ENCODE peak calls at places on chromosomes 12 and 14, in five cellular contexts. One of them, this sample, is unnamed.

GRCh38 chr12:6380141-6381121 is 3.5 kb upstream of the LTBR start:
- DNase-seq in endodermal cell: peak
- DNase-seq in astrocyte of the spinal cord: no peak
- DNase-seq in uterus: peak
- DNase-seq in HCT116: no peak
- DNase-seq in this sample: no peak

GRCh38 chr14:68510201-68510600 is 282.7 kb downstream of the ZFP36L1 start:
- DNase-seq in endodermal cell: no peak
- DNase-seq in astrocyte of the spinal cord: peak
- DNase-seq in uterus: peak
- DNase-seq in HCT116: no peak
- DNase-seq in this sample: peak

GRCh38 chr14:101743701-101744100 is 17.8 kb upstream of the PPP2R5C start:
- DNase-seq in endodermal cell: no peak
- DNase-seq in astrocyte of the spinal cord: no peak
- DNase-seq in uterus: no peak
- DNase-seq in HCT116: no peak
- DNase-seq in this sample: no peak

GRCh38 chr12:47832263-47832933 is 12.7 kb upstream of the HDAC7 start:
- DNase-seq in endodermal cell: no peak
- DNase-seq in astrocyte of the spinal cord: no peak
- DNase-seq in uterus: no peak
- DNase-seq in HCT116: no peak
- DNase-seq in this sample: no peak

GRCh38 chr12:70190252-70191010 is 52.8 kb upstream of the CNOT2 start:
- DNase-seq in endodermal cell: no peak
- DNase-seq in astrocyte of the spinal cord: peak
- DNase-seq in uterus: no peak
- DNase-seq in HCT116: no peak
- DNase-seq in this sample: no peak

GRCh38 chr14:88849717-88850116 is 25.3 kb downstream of the TTC8 start:
- DNase-seq in endodermal cell: no peak
- DNase-seq in astrocyte of the spinal cord: no peak
- DNase-seq in uterus: no peak
- DNase-seq in HCT116: no peak
- DNase-seq in this sample: no peak

GRCh38 chr14:95402184-95402583 is 82.5 kb upstream of the CLMN start:
- DNase-seq in endodermal cell: no peak
- DNase-seq in astrocyte of the spinal cord: no peak
- DNase-seq in uterus: no peak
- DNase-seq in HCT116: no peak
- DNase-seq in this sample: no peak

GRCh38 chr14:104576607-104577332 is 2.8 kb upstream of the C14orf180 start:
- DNase-seq in endodermal cell: peak
- DNase-seq in astrocyte of the spinal cord: no peak
- DNase-seq in uterus: no peak
- DNase-seq in HCT116: no peak
- DNase-seq in this sample: no peak

GRCh38 chr12:54749191-54749818 is 101.1 kb upstream of the DCD start:
- DNase-seq in endodermal cell: no peak
- DNase-seq in astrocyte of the spinal cord: peak
- DNase-seq in uterus: no peak
- DNase-seq in HCT116: peak
- DNase-seq in this sample: peak

GRCh38 chr12:102379346-102379745 is 101.0 kb downstream of the IGF1 start:
- DNase-seq in endodermal cell: no peak
- DNase-seq in astrocyte of the spinal cord: no peak
- DNase-seq in uterus: no peak
- DNase-seq in HCT116: no peak
- DNase-seq in this sample: no peak

GRCh38 chr14:67352055-67352454 is 7.5 kb downstream of the ATP6V1D start:
- DNase-seq in endodermal cell: no peak
- DNase-seq in astrocyte of the spinal cord: no peak
- DNase-seq in uterus: no peak
- DNase-seq in HCT116: no peak
- DNase-seq in this sample: no peak

GRCh38 chr14:101175731-101176534 is 272.4 kb upstream of the RTL1 start:
- DNase-seq in endodermal cell: no peak
- DNase-seq in astrocyte of the spinal cord: no peak
- DNase-seq in uterus: peak
- DNase-seq in HCT116: no peak
- DNase-seq in this sample: no peak

GRCh38 chr14:94344389-94344788 is 21.3 kb upstream of the SERPINA6 start:
- DNase-seq in endodermal cell: no peak
- DNase-seq in astrocyte of the spinal cord: no peak
- DNase-seq in uterus: no peak
- DNase-seq in HCT116: no peak
- DNase-seq in this sample: no peak

GRCh38 chr14:35506461-35506860 is 27.5 kb upstream of the INSM2 start:
- DNase-seq in endodermal cell: no peak
- DNase-seq in astrocyte of the spinal cord: no peak
- DNase-seq in uterus: no peak
- DNase-seq in HCT116: no peak
- DNase-seq in this sample: no peak

GRCh38 chr12:75766263-75767160 is 255.1 kb upstream of the KRR1 start:
- DNase-seq in endodermal cell: no peak
- DNase-seq in astrocyte of the spinal cord: peak
- DNase-seq in uterus: no peak
- DNase-seq in HCT116: peak
- DNase-seq in this sample: no peak

GRCh38 chr12:104132351-104132956 is 5.6 kb downstream of the NFYB start:
- DNase-seq in endodermal cell: no peak
- DNase-seq in astrocyte of the spinal cord: no peak
- DNase-seq in uterus: no peak
- DNase-seq in HCT116: no peak
- DNase-seq in this sample: no peak

GRCh38 chr12:3236345-3237153 is 159.4 kb downstream of the TSPAN9 start:
- DNase-seq in endodermal cell: peak
- DNase-seq in astrocyte of the spinal cord: peak
- DNase-seq in uterus: peak
- DNase-seq in HCT116: peak
- DNase-seq in this sample: peak

GRCh38 chr12:46898152-46898931 is 72.5 kb upstream of the SLC38A4 start:
- DNase-seq in endodermal cell: no peak
- DNase-seq in astrocyte of the spinal cord: no peak
- DNase-seq in uterus: no peak
- DNase-seq in HCT116: no peak
- DNase-seq in this sample: no peak

GRCh38 chr14:33493990-33494389 is 456.9 kb downstream of the EGLN3 start:
- DNase-seq in endodermal cell: no peak
- DNase-seq in astrocyte of the spinal cord: no peak
- DNase-seq in uterus: no peak
- DNase-seq in HCT116: no peak
- DNase-seq in this sample: no peak

GRCh38 chr12:88579941-88580871 is at the start of gene KITLG:
- DNase-seq in endodermal cell: peak
- DNase-seq in astrocyte of the spinal cord: peak
- DNase-seq in uterus: peak
- DNase-seq in HCT116: peak
- DNase-seq in this sample: no peak

GRCh38 chr12:69392146-69392928 is 32.8 kb downstream of the YEATS4 start:
- DNase-seq in endodermal cell: no peak
- DNase-seq in astrocyte of the spinal cord: no peak
- DNase-seq in uterus: no peak
- DNase-seq in HCT116: no peak
- DNase-seq in this sample: no peak

GRCh38 chr14:30195946-30196345 is 268.3 kb upstream of the PRKD1 start:
- DNase-seq in endodermal cell: no peak
- DNase-seq in astrocyte of the spinal cord: peak
- DNase-seq in uterus: no peak
- DNase-seq in HCT116: no peak
- DNase-seq in this sample: no peak

DNA sequence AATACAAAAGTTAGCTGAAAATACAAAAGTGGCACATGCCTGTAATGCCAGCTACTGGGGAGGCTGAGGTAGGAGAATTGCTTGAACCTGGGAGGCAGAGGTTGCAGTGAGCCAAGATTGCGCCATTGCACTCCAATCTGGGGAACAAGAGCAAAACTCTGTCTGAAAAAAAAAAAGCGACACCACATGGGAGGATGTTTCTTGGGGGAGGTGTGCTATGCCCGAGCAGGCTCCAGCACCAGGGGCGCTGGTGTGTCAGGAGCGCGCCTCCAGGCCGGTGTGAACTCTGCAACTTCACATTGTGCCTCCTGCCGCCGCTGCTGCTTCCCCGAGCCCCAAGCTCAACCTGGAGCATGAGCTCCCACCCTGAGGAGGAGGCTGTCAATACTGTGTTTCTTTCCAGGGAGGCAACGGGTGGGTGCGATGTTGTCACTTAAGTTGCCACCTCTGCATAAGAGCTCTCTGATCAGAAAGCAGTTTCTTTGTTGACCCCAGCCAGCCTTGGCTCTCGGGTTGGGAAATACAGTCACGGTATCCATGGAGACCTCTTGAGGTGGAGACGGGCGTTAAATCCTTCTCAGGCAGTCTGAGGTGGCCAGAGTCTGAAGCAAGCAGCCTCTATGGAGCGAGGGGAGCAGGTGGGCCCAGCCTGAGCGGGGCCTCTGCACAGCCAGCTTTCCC is 18.9 kb downstream of the DEGS2 start:
- DNase-seq in endodermal cell: peak
- DNase-seq in astrocyte of the spinal cord: peak
- DNase-seq in uterus: no peak
- DNase-seq in HCT116: no peak
- DNase-seq in this sample: no peak
- TF ChIP-seq CTCF in endodermal cell: peak
- TF ChIP-seq CTCF in astrocyte of the spinal cord: peak
- TF ChIP-seq CTCF in uterus: peak
- TF ChIP-seq CTCF in HCT116: peak
- TF ChIP-seq CTCF in this sample: no peak

GRCh38 chr12:1497161-1497560 is 97.2 kb downstream of the FBXL14 start:
- DNase-seq in endodermal cell: peak
- DNase-seq in astrocyte of the spinal cord: no peak
- DNase-seq in uterus: no peak
- DNase-seq in HCT116: no peak
- DNase-seq in this sample: no peak

GRCh38 chr12:1494856-1495255 is 99.5 kb downstream of the FBXL14 start:
- DNase-seq in endodermal cell: peak
- DNase-seq in astrocyte of the spinal cord: no peak
- DNase-seq in uterus: no peak
- DNase-seq in HCT116: no peak
- DNase-seq in this sample: no peak

GRCh38 chr12:1493781-1494180 is 100.6 kb downstream of the FBXL14 start:
- DNase-seq in endodermal cell: peak
- DNase-seq in astrocyte of the spinal cord: no peak
- DNase-seq in uterus: no peak
- DNase-seq in HCT116: no peak
- DNase-seq in this sample: no peak

GRCh38 chr12:1498199-1498740 is 96.1 kb downstream of the FBXL14 start:
- DNase-seq in endodermal cell: no peak
- DNase-seq in astrocyte of the spinal cord: no peak
- DNase-seq in uterus: no peak
- DNase-seq in HCT116: no peak
- DNase-seq in this sample: no peak

GRCh38 chr12:1496162-1496925 is 98.0 kb downstream of the FBXL14 start:
- DNase-seq in endodermal cell: peak
- DNase-seq in astrocyte of the spinal cord: peak
- DNase-seq in uterus: no peak
- DNase-seq in HCT116: no peak
- DNase-seq in this sample: no peak
- H3K4me3 ChIP-seq in endodermal cell: no peak
- H3K4me3 ChIP-seq in astrocyte of the spinal cord: no peak
- H3K4me3 ChIP-seq in uterus: no peak
- H3K4me3 ChIP-seq in HCT116: no peak
- H3K4me3 ChIP-seq in this sample: no peak

GRCh38 chr12:27194644-27195043 is 49.4 kb upstream of the STK38L start:
- DNase-seq in endodermal cell: no peak
- DNase-seq in astrocyte of the spinal cord: no peak
- DNase-seq in uterus: no peak
- DNase-seq in HCT116: no peak
- DNase-seq in this sample: no peak

GRCh38 chr12:27191531-27191930 is 52.6 kb upstream of the STK38L start:
- DNase-seq in endodermal cell: no peak
- DNase-seq in astrocyte of the spinal cord: no peak
- DNase-seq in uterus: no peak
- DNase-seq in HCT116: no peak
- DNase-seq in this sample: no peak

GRCh38 chr12:27193106-27193505 is 51.0 kb upstream of the STK38L start:
- DNase-seq in endodermal cell: no peak
- DNase-seq in astrocyte of the spinal cord: peak
- DNase-seq in uterus: no peak
- DNase-seq in HCT116: no peak
- DNase-seq in this sample: no peak

GRCh38 chr12:27192118-27192802 is 51.8 kb upstream of the STK38L start:
- DNase-seq in endodermal cell: no peak
- DNase-seq in astrocyte of the spinal cord: no peak
- DNase-seq in uterus: no peak
- DNase-seq in HCT116: no peak
- DNase-seq in this sample: no peak

GRCh38 chr12:27193854-27194544 is 50.1 kb upstream of the STK38L start:
- DNase-seq in endodermal cell: peak
- DNase-seq in astrocyte of the spinal cord: peak
- DNase-seq in uterus: peak
- DNase-seq in HCT116: no peak
- DNase-seq in this sample: peak
- TF ChIP-seq CTCF in endodermal cell: no peak
- TF ChIP-seq CTCF in astrocyte of the spinal cord: no peak
- TF ChIP-seq CTCF in uterus: no peak
- TF ChIP-seq CTCF in HCT116: no peak
- TF ChIP-seq CTCF in this sample: no peak

DNA sequence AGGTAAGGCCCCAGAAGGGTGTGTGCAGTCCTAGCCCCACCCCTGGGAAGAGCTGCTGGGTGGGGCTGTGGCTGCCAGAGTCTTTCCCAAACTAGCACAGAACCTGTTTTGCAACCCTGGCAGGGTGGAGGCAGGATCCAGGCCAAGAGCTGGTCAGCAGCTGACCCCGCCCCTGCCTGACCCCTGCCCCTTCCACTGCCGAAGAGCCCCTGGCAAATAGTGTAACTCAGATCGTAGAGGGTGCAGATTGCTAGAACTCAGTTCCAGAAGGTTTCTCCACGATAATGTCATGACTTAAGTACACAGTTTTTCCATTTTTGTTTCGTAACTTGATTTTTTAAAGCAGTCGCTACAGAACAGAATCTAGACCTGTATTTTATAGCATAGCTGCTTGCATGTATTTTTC is 26.7 kb upstream of the PNMA1 start:
- DNase-seq in endodermal cell: peak
- DNase-seq in astrocyte of the spinal cord: peak
- DNase-seq in uterus: peak
- DNase-seq in HCT116: peak
- DNase-seq in this sample: no peak
- H3K4me3 ChIP-seq in endodermal cell: no peak
- H3K4me3 ChIP-seq in astrocyte of the spinal cord: no peak
- H3K4me3 ChIP-seq in uterus: peak
- H3K4me3 ChIP-seq in HCT116: peak
- H3K4me3 ChIP-seq in this sample: no peak